ENCODE peak calls at places on chromosome 21, in eight cellular contexts. L, R, A, C, U, N, E and M are unnamed samples.

GRCh38 chr21:25956993-25957714 is 213.4 kb downstream of the APP start:
- DNase-seq in L (no peak), R (no peak), A (peak; percentile 71), C (no peak), U (no peak), N (no peak), E (no peak), M (no peak)

GRCh38 chr21:22231013-22231412 is 1232.8 kb downstream of the NCAM2 start:
- DNase-seq in L (no peak), R (no peak), A (no peak), C (no peak), U (no peak), N (no peak), E (no peak), M (no peak)

GRCh38 chr21:42461881-42462877 is 33.8 kb downstream of the RSPH1 start:
- DNase-seq in L (no peak), R (peak; percentile 74), A (no peak), C (no peak), U (no peak), N (no peak), E (no peak), M (peak; percentile 75)

GRCh38 chr21:39098696-39099111 is 84.5 kb downstream of the PSMG1 start:
- DNase-seq in L (no peak), R (no peak), A (no peak), C (no peak), U (no peak), N (no peak), E (no peak), M (no peak)

GRCh38 chr21:36126621-36127110 is 8.2 kb upstream of the CBR3 start:
- DNase-seq in L (no peak), R (no peak), A (no peak), C (no peak), U (no peak), N (no peak), E (no peak), M (no peak)

GRCh38 chr21:21018841-21019240 is 20.6 kb downstream of the NCAM2 start:
- DNase-seq in L (no peak), R (no peak), A (no peak), C (no peak), U (no peak), N (no peak), E (no peak), M (no peak)

GRCh38 chr21:46184625-46185555 is 631 bp upstream of the SPATC1L start:
- DNase-seq in L (no peak), R (no peak), A (peak; percentile 56), C (peak; percentile 94), U (peak; percentile 84), N (peak; percentile 81), E (peak; percentile 88), M (peak; percentile 88)

GRCh38 chr21:36890086-36890485 is 76.4 kb downstream of the HLCS start:
- DNase-seq in L (no peak), R (no peak), A (no peak), C (no peak), U (no peak), N (no peak), E (no peak), M (no peak)

GRCh38 chr21:38159355-38159754 is 97.4 kb upstream of the KCNJ15 start:
- DNase-seq in L (peak; percentile 44), R (peak; percentile 29), A (no peak), C (peak; percentile 48), U (peak; percentile 45), N (peak; percentile 64), E (peak; percentile 52), M (peak; percentile 48)

GRCh38 chr21:41956926-41957729 is 3.3 kb upstream of the C2CD2 start:
- DNase-seq in L (peak; percentile 44), R (no peak), A (peak; percentile 78), C (no peak), U (no peak), N (no peak), E (no peak), M (no peak)

GRCh38 chr21:41766883-41767605 is at the start of gene RIPK4:
- DNase-seq in L (no peak), R (peak; percentile 84), A (no peak), C (peak; percentile 97), U (no peak), N (no peak), E (peak; percentile 86), M (peak; percentile 56)

GRCh38 chr21:35203093-35204021 is 154.3 kb upstream of the RUNX1 start:
- DNase-seq in L (no peak), R (no peak), A (no peak), C (no peak), U (no peak), N (no peak), E (no peak), M (no peak)

GRCh38 chr21:24658926-24659325 is 948.4 kb downstream of the MRPL39 start:
- DNase-seq in L (no peak), R (no peak), A (no peak), C (no peak), U (no peak), N (no peak), E (no peak), M (no peak)

GRCh38 chr21:45109831-45110492 is 35.6 kb downstream of the ADARB1 start:
- DNase-seq in L (peak; percentile 29), R (peak; percentile 30), A (no peak), C (no peak), U (no peak), N (no peak), E (no peak), M (no peak)

GRCh38 chr21:44378646-44379581 is 25.5 kb downstream of the TRPM2 start:
- DNase-seq in L (no peak), R (no peak), A (no peak), C (no peak), U (no peak), N (no peak), E (peak; percentile 35), M (peak; percentile 24)

GRCh38 chr21:40356644-40357043 is 489.4 kb downstream of the PCP4 start:
- DNase-seq in L (no peak), R (no peak), A (no peak), C (no peak), U (no peak), N (no peak), E (no peak), M (no peak)

GRCh38 chr21:26945916-26946315 is 21.0 kb downstream of the ADAMTS5 start:
- DNase-seq in L (no peak), R (no peak), A (no peak), C (no peak), U (no peak), N (peak; percentile 48), E (no peak), M (no peak)

GRCh38 chr21:45383111-45383614 is 21.8 kb upstream of the COL18A1 start:
- DNase-seq in L (no peak), R (no peak), A (no peak), C (peak; percentile 33), U (peak; percentile 14), N (peak; percentile 19), E (no peak), M (no peak)

GRCh38 chr21:46667191-46667734 is 31.8 kb downstream of the PRMT2 start:
- DNase-seq in L (no peak), R (no peak), A (no peak), C (no peak), U (no peak), N (no peak), E (no peak), M (no peak)

GRCh38 chr21:26587621-26588260 is 14.7 kb upstream of the CYYR1 start:
- DNase-seq in L (no peak), R (no peak), A (peak; percentile 83), C (no peak), U (no peak), N (no peak), E (no peak), M (no peak)

GRCh38 chr21:41043008-41043407 is 125.0 kb upstream of the BACE2 start:
- DNase-seq in L (no peak), R (no peak), A (no peak), C (no peak), U (no peak), N (no peak), E (no peak), M (no peak)

GRCh38 chr21:38404134-38404533 is 94.1 kb downstream of the ERG start:
- DNase-seq in L (no peak), R (no peak), A (no peak), C (no peak), U (no peak), N (no peak), E (no peak), M (no peak)

GRCh38 chr21:38506606-38507331 is 8.5 kb upstream of the ERG start:
- DNase-seq in L (peak; percentile 60), R (peak; percentile 21), A (no peak), C (no peak), U (no peak), N (no peak), E (no peak), M (no peak)

GRCh38 chr21:37742532-37742931 is 173.7 kb downstream of the KCNJ6 start:
- DNase-seq in L (no peak), R (no peak), A (no peak), C (no peak), U (no peak), N (no peak), E (no peak), M (no peak)

GRCh38 chr21:33078907-33079582 is 9.1 kb downstream of the OLIG1 start:
- DNase-seq in L (no peak), R (no peak), A (peak; percentile 9), C (no peak), U (no peak), N (no peak), E (peak; percentile 62), M (no peak)

GRCh38 chr21:33231526-33231925 is 1.8 kb downstream of the IFNAR2 start:
- DNase-seq in L (no peak), R (no peak), A (no peak), C (no peak), U (no peak), N (no peak), E (no peak), M (no peak)

GRCh38 chr21:45889115-45889708 is 92.4 kb upstream of the COL6A1 start:
- DNase-seq in L (no peak), R (no peak), A (no peak), C (peak; percentile 19), U (no peak), N (no peak), E (no peak), M (no peak)

GRCh38 chr21:34745557-34746255 is 76.9 kb downstream of the CLIC6 start:
- DNase-seq in L (peak; percentile 50), R (peak; percentile 83), A (peak; percentile 55), C (peak; percentile 74), U (peak; percentile 63), N (peak; percentile 66), E (peak; percentile 84), M (peak; percentile 58)

GRCh38 chr21:34877485-34878128 is 171.5 kb downstream of the RUNX1 start:
- DNase-seq in L (no peak), R (no peak), A (no peak), C (peak; percentile 88), U (no peak), N (no peak), E (peak; percentile 86), M (no peak)

GRCh38 chr21:44977616-44978340 is 37.9 kb downstream of the SLX9 start:
- DNase-seq in L (no peak), R (no peak), A (no peak), C (peak; percentile 66), U (no peak), N (no peak), E (no peak), M (no peak)

GRCh38 chr21:45559216-45560105 is 17.2 kb upstream of the SLC19A1 start:
- DNase-seq in L (no peak), R (no peak), A (no peak), C (no peak), U (peak; percentile 7), N (no peak), E (peak; percentile 37), M (no peak)

GRCh38 chr21:36980280-36981048 is 14.0 kb upstream of the HLCS start:
- DNase-seq in L (no peak), R (no peak), A (no peak), C (peak; percentile 84), U (peak; percentile 24), N (peak; percentile 31), E (no peak), M (no peak)

GRCh38 chr21:26851109-26851944 is 6.1 kb upstream of the ADAMTS1 start:
- DNase-seq in L (no peak), R (no peak), A (no peak), C (no peak), U (no peak), N (no peak), E (no peak), M (no peak)

GRCh38 chr21:42437786-42438185 is 34.1 kb downstream of the UBASH3A start:
- DNase-seq in L (no peak), R (no peak), A (no peak), C (no peak), U (no peak), N (no peak), E (no peak), M (no peak)